ENCODE peak calls at places on chromosomes 11 and 22, in five cellular contexts. Z, L, N, A and M are unnamed samples.

GRCh38 chr11:46590740-46591606 is 2.9 kb downstream of the AMBRA1 start:
- DNase-seq in Z (no peak), L (no peak), N (no peak), A (no peak), M (no peak)

GRCh38 chr11:1224491-1225385 is 1.9 kb downstream of the MUC5B start:
- DNase-seq in Z (no peak), L (no peak), N (peak; percentile 81), A (no peak), M (no peak)

GRCh38 chr11:130653838-130654601 is 205.6 kb downstream of the ADAMTS15 start:
- DNase-seq in Z (no peak), L (no peak), N (peak; percentile 64), A (peak; percentile 91), M (no peak)

GRCh38 chr11:89521792-89522191 is 30.6 kb upstream of the NOX4 start:
- DNase-seq in Z (no peak), L (no peak), N (no peak), A (no peak), M (no peak)

GRCh38 chr11:46383974-46384701 is 2.7 kb downstream of the MDK start:
- DNase-seq in Z (no peak), L (no peak), N (peak; percentile 71), A (no peak), M (no peak)

GRCh38 chr11:5368502-5369043 is 15.0 kb upstream of the OR51M1 start:
- DNase-seq in Z (no peak), L (no peak), N (no peak), A (no peak), M (no peak)

GRCh38 chr11:59141673-59142460 is 789 bp upstream of the FAM111A start:
- DNase-seq in Z (no peak), L (no peak), N (no peak), A (no peak), M (no peak)

GRCh38 chr22:35323305-35323704 is 23.6 kb downstream of the TOM1 start:
- DNase-seq in Z (no peak), L (no peak), N (no peak), A (no peak), M (no peak)

GRCh38 chr22:19287889-19288288 is 3.6 kb downstream of the CLTCL1 start:
- DNase-seq in Z (no peak), L (no peak), N (no peak), A (peak; percentile 82), M (no peak)

GRCh38 chr11:27875480-27876208 is 175.4 kb upstream of the BDNF start:
- DNase-seq in Z (no peak), L (no peak), N (no peak), A (peak; percentile 23), M (no peak)

GRCh38 chr11:31645747-31646146 is 136.2 kb downstream of the ELP4 start:
- DNase-seq in Z (no peak), L (no peak), N (no peak), A (peak; percentile 83), M (no peak)

GRCh38 chr11:66636411-66636810 is 2.1 kb upstream of the RBM4 start:
- DNase-seq in Z (no peak), L (no peak), N (no peak), A (no peak), M (no peak)

GRCh38 chr11:70204466-70204799 is 1.3 kb downstream of the FADD start:
- DNase-seq in Z (peak; percentile 43), L (no peak), N (no peak), A (no peak), M (no peak)

GRCh38 chr11:32312865-32313403 is 122.4 kb downstream of the WT1 start:
- DNase-seq in Z (peak; percentile 57), L (peak; percentile 33), N (peak; percentile 7), A (peak; percentile 78), M (peak; percentile 83)

GRCh38 chr22:49264696-49265095 is 563.0 kb downstream of the BRD1 start:
- DNase-seq in Z (no peak), L (no peak), N (no peak), A (no peak), M (no peak)